ENCODE peak calls at places on chromosomes 12 and 14, in six cellular contexts. F is A549, T is left ventricle myocardium inferior, J is uterus, V is heart left ventricle, C is IMR-90. R is an unnamed sample.

GRCh38 chr14:99579077-99579836 is 24.8 kb downstream of the CCDC85C start:
- DNase-seq in F (no peak), T (no peak), J (peak), V (no peak), C (no peak), R (no peak)

GRCh38 chr12:55797550-55797949 is 20.0 kb downstream of the SARNP start:
- DNase-seq in F (no peak), T (no peak), J (no peak), V (no peak), C (peak), R (no peak)

GRCh38 chr12:123058471-123058870 is 78.0 kb downstream of the ARL6IP4 start:
- DNase-seq in F (no peak), T (no peak), J (no peak), V (no peak), C (no peak), R (no peak)

GRCh38 chr12:66900616-66901015 is 221.7 kb upstream of the GRIP1 start:
- DNase-seq in F (no peak), T (no peak), J (no peak), V (no peak), C (no peak), R (no peak)

GRCh38 chr12:72570601-72571000 is 298.4 kb downstream of the TRHDE start:
- DNase-seq in F (no peak), T (no peak), J (no peak), V (no peak), C (no peak), R (no peak)

GRCh38 chr12:72365151-72365550 is 93.0 kb downstream of the TRHDE start:
- DNase-seq in F (no peak), T (no peak), J (no peak), V (no peak), C (peak), R (no peak)

GRCh38 chr12:19759229-19759628 is 319.9 kb downstream of the AEBP2 start:
- DNase-seq in F (no peak), T (no peak), J (no peak), V (no peak), C (peak), R (no peak)

GRCh38 chr14:51780741-51781140 is 79.7 kb upstream of the GNG2 start:
- DNase-seq in F (no peak), T (no peak), J (no peak), V (no peak), C (peak), R (no peak)

GRCh38 chr12:10159280-10159679 is 12.7 kb downstream of the OLR1 start:
- DNase-seq in F (no peak), T (no peak), J (no peak), V (no peak), C (no peak), R (no peak)

GRCh38 chr12:19484738-19485137 is 45.4 kb downstream of the AEBP2 start:
- DNase-seq in F (no peak), T (no peak), J (no peak), V (no peak), C (no peak), R (no peak)

GRCh38 chr14:64671591-64671990 is 32.6 kb upstream of the PLEKHG3 start:
- DNase-seq in F (peak), T (no peak), J (no peak), V (no peak), C (peak), R (no peak)

GRCh38 chr14:60861545-60862147 is 119.2 kb downstream of the TRMT5 start:
- DNase-seq in F (no peak), T (no peak), J (no peak), V (no peak), C (no peak), R (no peak)

GRCh38 chr12:118055144-118055557 is 5.8 kb downstream of the WSB2 start:
- DNase-seq in F (peak), T (no peak), J (no peak), V (no peak), C (peak), R (no peak)

GRCh38 chr14:50668008-50668851 is at the start of gene SAV1:
- DNase-seq in F (no peak), T (peak), J (peak), V (peak), C (peak), R (peak)

GRCh38 chr12:2586159-2587035 is 208.4 kb upstream of the FKBP4 start:
- DNase-seq in F (no peak), T (no peak), J (no peak), V (no peak), C (peak), R (peak)

GRCh38 chr14:24965934-24966593 is 83.9 kb downstream of the STXBP6 start:
- DNase-seq in F (no peak), T (peak), J (no peak), V (no peak), C (peak), R (no peak)

GRCh38 chr12:29882771-29883315 is 99.1 kb upstream of the TMTC1 start:
- DNase-seq in F (no peak), T (no peak), J (no peak), V (no peak), C (no peak), R (no peak)

GRCh38 chr14:93317200-93317599 is 15.6 kb downstream of the BTBD7 start:
- DNase-seq in F (no peak), T (no peak), J (no peak), V (no peak), C (no peak), R (no peak)

GRCh38 chr12:47946413-47947107 is 16.8 kb upstream of the TMEM106C start:
- DNase-seq in F (no peak), T (no peak), J (no peak), V (no peak), C (peak), R (no peak)

GRCh38 chr14:35855886-35856481 is 29.8 kb downstream of the BRMS1L start:
- DNase-seq in F (no peak), T (no peak), J (no peak), V (no peak), C (no peak), R (no peak)

GRCh38 chr14:36522347-36522971 is 2.4 kb upstream of the NKX2-1 start:
- DNase-seq in F (no peak), T (no peak), J (no peak), V (no peak), C (no peak), R (no peak)

GRCh38 chr14:71163842-71164500 is 256.7 kb downstream of the PCNX1 start:
- DNase-seq in F (no peak), T (no peak), J (no peak), V (no peak), C (no peak), R (no peak)

GRCh38 chr12:1583421-1584078 is 10.8 kb downstream of the FBXL14 start:
- DNase-seq in F (peak), T (no peak), J (peak), V (peak), C (peak), R (no peak)

GRCh38 chr12:3179731-3180130 is 102.6 kb downstream of the TSPAN9 start:
- DNase-seq in F (no peak), T (no peak), J (no peak), V (no peak), C (no peak), R (no peak)

GRCh38 chr12:52533686-52534470 is 13.7 kb upstream of the KRT5 start:
- DNase-seq in F (no peak), T (no peak), J (no peak), V (no peak), C (no peak), R (no peak)

GRCh38 chr14:89926709-89927108 is 27.8 kb downstream of the EFCAB11 start:
- DNase-seq in F (no peak), T (no peak), J (no peak), V (no peak), C (peak), R (no peak)

DNA sequence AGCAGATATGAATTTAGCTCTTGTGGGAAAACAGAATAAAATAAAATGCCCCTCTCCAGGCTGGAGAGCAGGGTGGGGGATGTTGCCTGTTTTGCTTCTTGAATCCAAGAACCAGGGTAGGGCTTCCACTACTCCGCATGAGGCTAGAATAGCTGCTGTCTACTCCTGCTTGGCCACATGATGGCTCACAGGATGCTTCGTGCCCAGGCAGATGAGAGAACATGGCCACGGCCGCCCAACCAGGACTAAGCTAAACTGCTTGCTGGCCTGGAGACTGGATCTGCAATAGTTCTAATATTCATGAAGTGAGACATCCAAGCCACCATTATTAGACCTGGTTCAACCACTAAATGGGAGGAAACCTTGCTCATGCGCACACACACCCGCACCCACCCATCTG is 122.2 kb upstream of the METAP2 start:
- DNase-seq in F (no peak), T (peak), J (no peak), V (peak), C (no peak), R (no peak)
- TF ChIP-seq CTCF in F (no peak), T (peak), J (no peak), V (peak), C (no peak), R (no peak)

DNA sequence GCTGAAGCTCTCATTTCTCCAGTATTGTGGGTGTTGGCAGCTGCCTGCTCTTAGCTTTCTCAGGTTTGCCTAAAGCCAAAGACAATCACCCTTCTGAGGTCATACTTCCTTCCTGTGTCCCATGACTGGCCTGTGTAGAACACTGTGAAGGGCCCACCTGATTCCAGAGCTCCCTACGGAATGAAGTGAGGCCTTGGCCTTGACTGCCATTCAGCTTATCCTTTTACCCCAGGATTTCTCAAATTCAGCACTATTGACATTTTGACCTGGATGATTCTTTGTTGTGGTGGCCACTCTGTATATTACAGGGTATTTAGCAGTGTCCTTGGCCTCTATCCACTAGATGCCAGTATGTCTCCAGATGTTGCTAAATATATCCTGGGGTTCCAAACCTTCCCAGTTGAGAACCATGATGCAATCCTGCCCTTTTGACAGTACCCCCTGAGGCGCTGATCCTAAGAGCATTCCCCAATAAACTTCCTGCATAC is 112.3 kb upstream of the KRR1 start:
- DNase-seq in F (peak), T (no peak), J (no peak), V (no peak), C (peak), R (no peak)
- H3K27ac ChIP-seq in F (peak), T (no peak), J (no peak), V (no peak), C (no peak), R (peak)

GRCh38 chr14:41047763-41048162 is 558.9 kb upstream of the LRFN5 start:
- DNase-seq in F (no peak), T (no peak), J (no peak), V (no peak), C (no peak), R (no peak)

GRCh38 chr14:41055589-41055988 is 551.1 kb upstream of the LRFN5 start:
- DNase-seq in F (no peak), T (no peak), J (no peak), V (no peak), C (no peak), R (no peak)

DNA sequence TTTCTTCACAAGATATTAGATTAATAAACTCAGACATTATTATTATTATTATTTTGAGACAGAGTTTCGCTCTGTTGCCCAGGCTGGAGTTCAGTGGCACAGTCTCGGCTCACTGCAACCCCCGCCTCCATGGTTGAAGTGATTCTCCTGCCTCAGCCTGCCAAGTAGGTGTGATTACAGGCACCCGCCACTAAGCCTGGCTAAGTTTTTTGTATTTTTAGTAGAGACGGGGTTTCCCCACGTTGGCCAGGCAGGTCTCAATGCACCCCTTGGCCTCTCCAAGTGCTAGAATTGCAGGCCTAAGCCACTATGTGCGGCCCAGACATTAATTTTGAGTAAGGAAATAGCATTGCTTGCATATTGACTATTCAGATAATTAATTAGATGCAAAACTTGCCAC is 554.9 kb upstream of the LRFN5 start:
- DNase-seq in F (no peak), T (no peak), J (no peak), V (no peak), C (no peak), R (no peak)
- TF ChIP-seq CTCF in F (no peak), T (no peak), J (no peak), V (no peak), C (no peak), R (no peak)

GRCh38 chr12:6219980-6220379 is 19.8 kb downstream of the CD9 start:
- DNase-seq in F (no peak), T (no peak), J (no peak), V (no peak), C (no peak), R (peak)
- H3K27ac ChIP-seq in F (no peak), T (peak), J (peak), V (peak), C (no peak), R (peak)

GRCh38 chr14:76772300-76773187 is 11.3 kb downstream of the VASH1 start:
- DNase-seq in F (no peak), T (peak), J (peak), V (peak), C (peak), R (peak)

GRCh38 chr14:76773956-76774355 is 12.7 kb downstream of the VASH1 start:
- DNase-seq in F (no peak), T (no peak), J (peak), V (no peak), C (no peak), R (no peak)

GRCh38 chr14:76774471-76775158 is 13.3 kb downstream of the VASH1 start:
- DNase-seq in F (no peak), T (no peak), J (peak), V (no peak), C (no peak), R (peak)

GRCh38 chr14:76771432-76771980 is 10.2 kb downstream of the VASH1 start:
- DNase-seq in F (no peak), T (no peak), J (no peak), V (no peak), C (no peak), R (peak)

DNA sequence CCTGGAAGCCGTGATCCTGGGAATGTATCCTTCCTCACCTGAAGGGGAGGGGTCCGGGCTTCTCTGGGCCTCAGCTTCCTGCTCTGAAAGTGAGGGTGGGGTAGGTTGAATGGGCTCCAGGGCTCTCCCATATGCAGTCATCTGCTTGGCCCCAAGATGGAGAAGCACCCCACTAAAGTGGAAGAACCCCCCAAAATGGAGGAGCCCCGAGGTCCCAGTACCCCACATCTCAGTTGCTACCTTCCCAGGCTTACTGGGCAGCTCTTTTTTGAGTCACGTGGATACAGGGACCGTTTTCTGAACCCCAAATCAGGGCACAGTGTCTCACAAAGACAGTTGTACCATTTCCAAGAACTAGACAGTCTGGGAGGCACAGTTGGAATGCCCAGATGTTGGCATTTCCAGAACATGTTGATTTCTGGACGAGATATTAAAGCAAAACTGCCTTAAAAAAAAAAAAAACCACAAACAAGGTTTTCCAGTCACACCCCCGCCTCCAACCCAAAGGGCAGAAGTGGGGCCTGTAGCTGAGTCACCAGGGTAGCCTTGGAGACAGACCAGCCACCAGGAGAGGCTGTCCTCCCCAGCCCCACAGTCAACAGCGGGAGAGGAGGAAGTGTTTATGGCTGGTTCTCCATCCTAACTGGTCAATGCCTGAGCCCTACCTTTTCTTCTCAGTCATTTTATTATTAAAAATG is 12.1 kb downstream of the VASH1 start:
- DNase-seq in F (peak), T (peak), J (peak), V (peak), C (peak), R (peak)
- TF ChIP-seq CTCF in F (no peak), T (no peak), J (no peak), V (no peak), C (peak), R (no peak)

GRCh38 chr14:56501909-56502530 is 77.6 kb upstream of the TMEM260 start:
- DNase-seq in F (no peak), T (no peak), J (no peak), V (no peak), C (no peak), R (no peak)
- H3K27ac ChIP-seq in F (no peak), T (no peak), J (no peak), V (no peak), C (no peak), R (no peak)

GRCh38 chr14:21300892-21301291 is 21.0 kb downstream of the RPGRIP1 start:
- DNase-seq in F (no peak), T (peak), J (no peak), V (peak), C (no peak), R (no peak)
- TF ChIP-seq CTCF in F (no peak), T (peak), J (no peak), V (no peak), C (no peak), R (no peak)

DNA sequence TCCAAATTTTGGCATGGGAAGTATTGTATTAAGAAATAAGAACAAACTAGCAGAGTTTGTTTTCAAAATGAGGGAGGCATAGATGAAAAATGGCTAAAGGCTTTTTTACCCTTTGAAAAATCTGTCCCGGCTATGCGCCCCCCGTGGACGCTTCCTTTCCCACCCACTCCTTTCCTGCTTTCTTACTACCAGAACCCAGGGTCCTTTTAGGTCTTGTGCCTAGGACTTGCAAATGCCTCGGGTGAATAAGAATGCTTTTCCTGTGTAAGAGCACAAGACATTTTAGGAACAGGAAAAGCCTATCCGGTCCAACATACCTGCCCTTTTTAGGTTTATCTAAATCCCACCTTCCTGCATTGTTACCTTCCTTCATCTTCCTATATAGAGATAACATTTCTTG is 84.7 kb upstream of the PTPRB start:
- DNase-seq in F (no peak), T (no peak), J (no peak), V (no peak), C (no peak), R (no peak)
- H3K27ac ChIP-seq in F (no peak), T (peak), J (peak), V (peak), C (no peak), R (no peak)

GRCh38 chr12:76947270-76947669 is 68.5 kb upstream of the CSRP2 start:
- DNase-seq in F (no peak), T (no peak), J (no peak), V (no peak), C (no peak), R (no peak)

GRCh38 chr12:76946451-76946850 is 67.6 kb upstream of the CSRP2 start:
- DNase-seq in F (no peak), T (no peak), J (no peak), V (no peak), C (no peak), R (no peak)

GRCh38 chr12:76944892-76945291 is 66.1 kb upstream of the CSRP2 start:
- DNase-seq in F (no peak), T (no peak), J (no peak), V (no peak), C (no peak), R (no peak)

GRCh38 chr12:76945867-76946266 is 67.0 kb upstream of the CSRP2 start:
- DNase-seq in F (no peak), T (no peak), J (no peak), V (no peak), C (peak), R (no peak)

GRCh38 chr12:76948895-76949294 is 70.1 kb upstream of the CSRP2 start:
- DNase-seq in F (no peak), T (no peak), J (no peak), V (no peak), C (no peak), R (no peak)
- TF ChIP-seq CTCF in F (no peak), T (no peak), J (no peak), V (no peak), C (no peak), R (no peak)

GRCh38 chr14:75614179-75614578 is 35.8 kb downstream of the FLVCR2 start:
- DNase-seq in F (no peak), T (no peak), J (no peak), V (no peak), C (no peak), R (no peak)
- H3K27ac ChIP-seq in F (no peak), T (no peak), J (no peak), V (no peak), C (no peak), R (no peak)